ENCODE peak calls at places on chromosomes 4 and X, in eight cellular contexts. D is GM23338, Y is suprapubic skin, W is K562, A is transverse colon, P is GM12891, K is esophagus muscularis mucosa, Z is HL-60. X is an unnamed sample.

GRCh38 chr4:2076908-2077534 is 17.9 kb downstream of the NAT8L start:
- DNase-seq in W (no peak), K (no peak), Y (peak; percentile 79), A (no peak), P (no peak), Z (no peak), D (no peak), X (no peak)

GRCh38 chrX:43813898-43814297 is 68.4 kb downstream of the MAOB start:
- DNase-seq in K (no peak), A (no peak), D (peak; percentile 61), Y (no peak), W (peak; percentile 5), P (no peak), Z (no peak), X (no peak)

GRCh38 chrX:103847174-103847870 is 15.3 kb upstream of the RAB9B start:
- DNase-seq in K (no peak), A (no peak), W (no peak), Y (no peak), P (no peak), Z (no peak), D (no peak), X (no peak)

GRCh38 chrX:100687546-100687945 is 43.5 kb downstream of the SRPX2 start:
- DNase-seq in P (no peak), K (no peak), A (no peak), D (no peak), Y (no peak), Z (no peak), W (no peak), X (no peak)

GRCh38 chr4:118836763-118837507 is 1.0 kb upstream of the SEC24D start:
- DNase-seq in P (no peak), Y (no peak), W (no peak), K (peak; percentile 12), D (no peak), A (no peak), Z (no peak), X (no peak)

GRCh38 chr4:101682946-101683345 is 107.6 kb upstream of the BANK1 start:
- DNase-seq in W (no peak), Z (no peak), A (no peak), D (no peak), P (no peak), Y (no peak), K (no peak), X (no peak)

GRCh38 chr4:138090145-138090917 is 151.8 kb downstream of the SLC7A11 start:
- DNase-seq in Z (peak; percentile 3), A (peak; percentile 49), P (peak; percentile 42), K (no peak), D (peak; percentile 71), Y (no peak), W (peak; percentile 61), X (peak; percentile 50)

GRCh38 chr4:67035986-67036385 is 509.3 kb downstream of the CENPC start:
- DNase-seq in W (no peak), P (no peak), D (no peak), Z (no peak), K (no peak), Y (no peak), A (no peak), X (no peak)

GRCh38 chr4:57037982-57038604 is 59.4 kb downstream of the POLR2B start:
- DNase-seq in D (peak; percentile 89), A (peak; percentile 67), Y (no peak), K (no peak), P (no peak), W (peak; percentile 71), Z (no peak), X (peak; percentile 67)

GRCh38 chrX:39736219-39737211 is 361.2 kb downstream of the BCOR start:
- DNase-seq in W (no peak), A (peak; percentile 53), P (no peak), Y (peak; percentile 83), Z (no peak), K (peak; percentile 93), D (no peak), X (peak; percentile 92)

DNA sequence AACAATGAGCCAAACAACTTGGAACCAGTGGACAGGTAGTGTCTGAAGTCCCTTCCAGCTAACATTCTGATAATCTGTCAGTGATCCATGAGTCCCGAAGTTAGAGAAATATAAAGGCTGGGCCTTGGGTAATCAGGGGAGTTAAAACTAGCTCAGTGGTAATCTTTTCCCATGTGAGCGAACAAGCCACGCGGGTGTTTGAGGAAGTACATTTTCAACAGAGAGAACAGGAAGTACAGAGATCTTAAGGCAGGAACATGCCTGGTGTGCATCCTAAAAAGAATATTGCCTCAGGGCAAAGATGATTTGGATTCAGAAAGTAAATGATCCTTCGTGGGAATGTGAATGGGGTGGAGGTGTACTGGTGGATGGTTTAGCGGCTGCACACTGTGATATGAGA is 42.9 kb downstream of the FNIP2 start:
- DNase-seq in Y (no peak), D (no peak), Z (peak; percentile 33), K (no peak), P (no peak), A (peak; percentile 53), W (peak; percentile 35), X (peak; percentile 50)
- TF ChIP-seq POLR2AphosphoS5 in Y (no peak), D (no peak), Z (peak; percentile 43), K (peak; percentile 17), P (no peak), A (peak; percentile 33), W (no peak), X (peak; percentile 38)

GRCh38 chrX:3711331-3711917 is 2.0 kb downstream of the PRKX start:
- DNase-seq in Z (no peak), D (no peak), K (no peak), W (peak; percentile 41), A (peak; percentile 25), P (no peak), Y (no peak), X (no peak)

GRCh38 chrX:3712870-3713224 is 602 bp downstream of the PRKX start:
- DNase-seq in Z (no peak), K (no peak), Y (peak; percentile 68), D (no peak), A (peak; percentile 35), W (peak; percentile 21), P (no peak), X (no peak)

GRCh38 chrX:3713937-3714434 is 537 bp upstream of the PRKX start:
- DNase-seq in W (no peak), Z (no peak), D (peak; percentile 41), P (no peak), K (no peak), Y (no peak), A (peak; percentile 34), X (no peak)

GRCh38 chrX:3712080-3712869 is 1.2 kb downstream of the PRKX start:
- DNase-seq in P (no peak), W (no peak), D (peak; percentile 13), A (peak; percentile 19), K (no peak), Y (no peak), Z (no peak), X (no peak)

GRCh38 chrX:3713225-3713936 is at the start of gene PRKX:
- DNase-seq in Z (no peak), W (peak; percentile 85), K (no peak), D (peak; percentile 55), Y (no peak), A (peak; percentile 78), P (peak; percentile 66), X (peak; percentile 63)
- TF ChIP-seq POLR2AphosphoS5 in Z (peak; percentile 35), W (peak; percentile 43), K (no peak), D (peak; percentile 35), Y (no peak), A (no peak), P (no peak), X (no peak)

GRCh38 chr4:124902111-124902510 is 189.6 kb upstream of the ANKRD50 start:
- DNase-seq in A (no peak), K (no peak), Y (no peak), P (no peak), Z (no peak), D (no peak), W (no peak), X (no peak)

GRCh38 chr4:124904723-124905390 is 192.3 kb upstream of the ANKRD50 start:
- DNase-seq in A (no peak), P (no peak), W (no peak), Y (no peak), D (no peak), Z (no peak), K (no peak), X (no peak)

GRCh38 chr4:124907881-124908280 is 195.3 kb upstream of the ANKRD50 start:
- DNase-seq in Y (no peak), D (no peak), A (no peak), W (no peak), P (no peak), Z (no peak), K (no peak), X (no peak)

GRCh38 chr4:124899997-124900396 is 187.5 kb upstream of the ANKRD50 start:
- DNase-seq in K (no peak), W (no peak), P (no peak), Z (no peak), A (no peak), D (no peak), Y (no peak), X (no peak)

GRCh38 chr4:124903995-124904722 is 191.6 kb upstream of the ANKRD50 start:
- DNase-seq in P (no peak), W (no peak), A (no peak), Y (no peak), D (peak; percentile 29), Z (no peak), K (no peak), X (peak; percentile 62)
- TF ChIP-seq POLR2AphosphoS5 in P (no peak), W (no peak), A (no peak), Y (no peak), D (no peak), Z (no peak), K (no peak), X (no peak)

GRCh38 chr4:37645736-37646135 is 40.4 kb downstream of the RELL1 start:
- DNase-seq in Z (no peak), W (no peak), K (no peak), D (no peak), A (no peak), Y (no peak), P (no peak), X (no peak)

GRCh38 chr4:37644962-37645361 is 41.2 kb downstream of the RELL1 start:
- DNase-seq in Y (no peak), P (no peak), W (no peak), K (no peak), Z (no peak), A (no peak), D (no peak), X (no peak)

GRCh38 chr4:37646237-37646636 is 39.9 kb downstream of the RELL1 start:
- DNase-seq in Y (no peak), Z (no peak), K (no peak), W (no peak), D (no peak), P (no peak), A (no peak), X (no peak)

GRCh38 chr4:37651781-37652377 is 34.3 kb downstream of the RELL1 start:
- DNase-seq in Y (no peak), A (no peak), P (no peak), W (no peak), D (no peak), K (no peak), Z (no peak), X (no peak)

GRCh38 chr4:37648084-37648817 is 37.9 kb downstream of the RELL1 start:
- DNase-seq in Y (no peak), K (no peak), P (no peak), D (no peak), W (no peak), A (peak; percentile 74), Z (peak; percentile 70), X (peak; percentile 77)
- TF ChIP-seq POLR2AphosphoS5 in Y (peak; percentile 21), K (peak; percentile 50), P (no peak), D (no peak), W (no peak), A (peak; percentile 79), Z (peak; percentile 38), X (no peak)